ENCODE peak calls at places on chromosomes 2 and 18, in seven cellular contexts. T is amniotic stem cell; F is fibroblast of lung; Y is GM19239; D is immature natural killer cell; J is stimulated activated CD4-positive, alpha-beta T cell treated with anti-CD3 and anti-CD28 coated beads, Interleukin-12 subunit alpha, Interleukin-12 subunit beta, amount 100 ng/mL, for 4 hours; B is right atrium auricular region. C is an unnamed sample.

GRCh38 chr2:178512491-178512890 is 32.2 kb downstream of the PLEKHA3 start:
- DNase-seq in T (no peak), D (no peak), Y (no peak), J (no peak), B (no peak), F (peak; percentile 72), C (no peak)

GRCh38 chr2:201781583-201782051 is 884 bp upstream of the ALS2 start:
- DNase-seq in D (peak; percentile 2), B (no peak), Y (no peak), J (peak; percentile 2), T (no peak), F (no peak), C (no peak)

GRCh38 chr2:127771756-127772155 is 39.2 kb downstream of the WDR33 start:
- DNase-seq in Y (no peak), F (peak; percentile 90), D (no peak), B (no peak), T (no peak), J (no peak), C (no peak)

GRCh38 chr2:73832905-73833304 is 4.1 kb downstream of the STAMBP start:
- DNase-seq in Y (no peak), D (no peak), F (peak; percentile 41), T (no peak), J (no peak), B (no peak), C (peak; percentile 38)

GRCh38 chr2:8857709-8858108 is 20.3 kb upstream of the KIDINS220 start:
- DNase-seq in B (no peak), T (peak; percentile 46), F (no peak), J (no peak), Y (no peak), D (no peak), C (no peak)

GRCh38 chr2:183037660-183038340 is 457 bp downstream of the NCKAP1 start:
- DNase-seq in F (peak; percentile 28), Y (no peak), B (no peak), J (peak; percentile 45), T (no peak), D (no peak), C (peak; percentile 7)

GRCh38 chr2:117299451-117299850 is 515.0 kb upstream of the DDX18 start:
- DNase-seq in B (no peak), J (no peak), D (no peak), T (no peak), F (no peak), Y (no peak), C (no peak)

GRCh38 chr2:191202881-191203397 is 42.3 kb upstream of the MYO1B start:
- DNase-seq in F (peak; percentile 61), Y (no peak), J (no peak), D (peak; percentile 34), B (peak; percentile 67), T (no peak), C (no peak)

GRCh38 chr18:21129586-21130216 is 18.1 kb upstream of the ROCK1 start:
- DNase-seq in B (no peak), J (no peak), D (no peak), T (no peak), Y (no peak), F (peak; percentile 84), C (no peak)

GRCh38 chr18:76476665-76477561 is 18.1 kb downstream of the ZNF516 start:
- DNase-seq in D (peak; percentile 9), Y (no peak), J (no peak), T (peak; percentile 63), B (peak; percentile 54), F (peak; percentile 96), C (no peak)

GRCh38 chr2:191870744-191871143 is 23.9 kb upstream of the CAVIN2 start:
- DNase-seq in F (no peak), J (no peak), D (no peak), T (no peak), Y (no peak), B (no peak), C (no peak)

GRCh38 chr2:217822296-217823252 is 180.2 kb downstream of the TNS1 start:
- DNase-seq in T (no peak), J (no peak), B (no peak), F (peak; percentile 72), Y (no peak), D (no peak), C (no peak)

GRCh38 chr2:104429978-104430740 is 423.8 kb upstream of the POU3F3 start:
- DNase-seq in Y (no peak), F (peak; percentile 50), T (no peak), D (no peak), B (no peak), J (no peak), C (no peak)